ENCODE peak calls at places on chromosomes 7 and 10, in four cellular contexts. R is NCI-H187, Z is skeletal muscle cell, S is transverse colon. M is an unnamed sample.
A peak's percentile ranks its signal among the peaks of the same experiment; 100 is the strongest.

GRCh38 chr10:122861724-122862161 is 16.1 kb upstream of the CUZD1 start:
- DNase-seq in S (no peak), Z (no peak), R (no peak), M (no peak)

GRCh38 chr10:96263173-96263572 is 8.2 kb downstream of the BLNK start:
- DNase-seq in R (no peak), Z (no peak), S (no peak), M (no peak)

GRCh38 chr10:84654671-84655070 is 326.3 kb downstream of the CCSER2 start:
- DNase-seq in Z (no peak), R (no peak), S (no peak), M (no peak)

GRCh38 chr10:128470302-128470962 is 344.2 kb upstream of the MKI67 start:
- DNase-seq in S (no peak), R (peak; percentile 54), Z (no peak), M (no peak)

GRCh38 chr10:132408823-132409666 is 12.0 kb downstream of the PWWP2B start:
- DNase-seq in R (no peak), S (peak; percentile 80), Z (no peak), M (no peak)

GRCh38 chr10:36023939-36024338 is 381.8 kb upstream of the FZD8 start:
- DNase-seq in R (no peak), Z (peak; percentile 43), S (no peak), M (peak; percentile 45)

GRCh38 chr7:82015751-82016150 is 245.9 kb upstream of the HGF start:
- DNase-seq in S (no peak), R (no peak), Z (no peak), M (no peak)

GRCh38 chr10:131947631-131948347 is 33.9 kb downstream of the BNIP3 start:
- DNase-seq in Z (no peak), R (no peak), S (no peak), M (peak; percentile 53)

GRCh38 chr10:63554666-63555065 is 33.5 kb downstream of the REEP3 start:
- DNase-seq in Z (peak; percentile 78), S (peak; percentile 41), R (no peak), M (peak; percentile 96)

GRCh38 chr7:155533827-155534690 is 12.3 kb downstream of the CNPY1 start:
- DNase-seq in Z (no peak), R (no peak), S (no peak), M (no peak)

GRCh38 chr10:31878486-31878885 is 50.1 kb downstream of the ARHGAP12 start:
- DNase-seq in S (no peak), Z (no peak), R (no peak), M (no peak)

GRCh38 chr7:111869266-111869665 is 307.0 kb upstream of the IMMP2L start:
- DNase-seq in Z (no peak), R (no peak), S (no peak), M (no peak)

GRCh38 chr7:101172005-101172853 is 6.9 kb upstream of the VGF start:
- DNase-seq in R (peak; percentile 65), Z (no peak), S (no peak), M (no peak)

GRCh38 chr7:47404005-47404404 is 177.9 kb downstream of the TNS3 start:
- DNase-seq in S (peak; percentile 2), R (no peak), Z (no peak), M (no peak)

GRCh38 chr10:120746016-120746755 is 105.0 kb upstream of the WDR11 start:
- DNase-seq in S (no peak), R (no peak), Z (no peak), M (no peak)

GRCh38 chr7:27184342-27185012 is 555 bp downstream of the HOXA11 start:
- DNase-seq in Z (no peak), R (no peak), S (peak; percentile 67), M (no peak)

GRCh38 chr7:102860351-102860811 is 52.4 kb upstream of the LRRC17 start:
- DNase-seq in R (no peak), Z (peak; percentile 95), S (no peak), M (peak; percentile 44)

GRCh38 chr7:68629-69028 is 123.7 kb upstream of the FAM20C start:
- DNase-seq in Z (no peak), S (no peak), R (no peak), M (no peak)

GRCh38 chr7:48173983-48174382 is 2.7 kb downstream of the ABCA13 start:
- DNase-seq in Z (peak; percentile 2), R (no peak), S (no peak), M (no peak)

GRCh38 chr10:131747791-131748190 is 153.0 kb upstream of the PPP2R2D start:
- DNase-seq in R (no peak), Z (no peak), S (no peak), M (no peak)

GRCh38 chr7:108459922-108460551 is 3.8 kb upstream of the NRCAM start:
- DNase-seq in S (no peak), R (peak; percentile 29), Z (no peak), M (no peak)

GRCh38 chr10:35882422-35883150 is 240.5 kb upstream of the FZD8 start:
- DNase-seq in S (no peak), Z (no peak), R (no peak), M (no peak)

GRCh38 chr10:103476046-103476768 is 2.8 kb downstream of the CALHM3 start:
- DNase-seq in Z (no peak), R (no peak), S (no peak), M (no peak)

GRCh38 chr7:31249671-31250070 is 90.9 kb downstream of the NEUROD6 start:
- DNase-seq in R (no peak), Z (no peak), S (no peak), M (no peak)

GRCh38 chr10:132488231-132488821 is 49.3 kb upstream of the INPP5A start:
- DNase-seq in S (no peak), Z (no peak), R (no peak), M (no peak)